ENCODE peak calls at places on chromosomes 7 and 10, in five cellular contexts. E, N, D, P and K are unnamed samples.

GRCh38 chr10:14302035-14302434 is 28.7 kb downstream of the FRMD4A start:
- DNase-seq in D (no peak), P (no peak), E (peak), N (no peak), K (no peak)

GRCh38 chr10:73914036-73914435 is 3.1 kb downstream of the PLAU start:
- DNase-seq in P (no peak), N (no peak), D (no peak), E (no peak), K (no peak)

GRCh38 chr10:2150315-2150714 is 413.0 kb upstream of the ADARB2 start:
- DNase-seq in E (no peak), N (no peak), P (no peak), D (no peak), K (no peak)

GRCh38 chr10:113709221-113709838 is 29.6 kb downstream of the CASP7 start:
- DNase-seq in N (no peak), P (no peak), E (no peak), D (no peak), K (no peak)

GRCh38 chr10:82942572-82943091 is 1067.6 kb downstream of the NRG3 start:
- DNase-seq in E (no peak), P (peak), N (no peak), D (no peak), K (no peak)

GRCh38 chr10:4330626-4331025 is 495.4 kb upstream of the AKR1E2 start:
- DNase-seq in N (no peak), D (no peak), E (no peak), P (no peak), K (no peak)

GRCh38 chr7:69814421-69814962 is 216.2 kb downstream of the AUTS2 start:
- DNase-seq in E (no peak), D (no peak), N (no peak), P (peak), K (no peak)

GRCh38 chr10:63458177-63458576 is 7.6 kb downstream of the JMJD1C start:
- DNase-seq in N (no peak), E (no peak), P (no peak), D (no peak), K (no peak)

GRCh38 chr7:140022582-140023211 is 40.1 kb downstream of the PARP12 start:
- DNase-seq in D (no peak), E (no peak), P (no peak), N (no peak), K (no peak)

GRCh38 chr7:28500143-28500542 is 87.8 kb downstream of the CREB5 start:
- DNase-seq in P (no peak), D (no peak), N (no peak), E (no peak), K (no peak)

GRCh38 chr10:5663692-5664427 is 2.5 kb downstream of the ASB13 start:
- DNase-seq in P (no peak), D (no peak), N (no peak), E (no peak), K (no peak)

GRCh38 chr7:70574970-70575799 is 556.8 kb upstream of the GALNT17 start:
- DNase-seq in D (no peak), E (no peak), P (no peak), N (no peak), K (no peak)

GRCh38 chr7:100215895-100216294 is 3.9 kb upstream of the PVRIG start:
- DNase-seq in D (no peak), P (peak), N (no peak), E (no peak), K (no peak)

GRCh38 chr7:137920637-137921473 is 74.1 kb upstream of the DGKI start:
- DNase-seq in P (no peak), E (no peak), N (no peak), D (no peak), K (no peak)
- H3K4me3 ChIP-seq in P (no peak), E (no peak), N (no peak), D (no peak), K (no peak)

GRCh38 chr7:74030861-74031260 is 2.9 kb downstream of the ELN start:
- DNase-seq in P (no peak), N (no peak), E (no peak), D (no peak), K (no peak)
- H3K4me3 ChIP-seq in P (peak), N (no peak), E (no peak), D (peak), K (no peak)

DNA sequence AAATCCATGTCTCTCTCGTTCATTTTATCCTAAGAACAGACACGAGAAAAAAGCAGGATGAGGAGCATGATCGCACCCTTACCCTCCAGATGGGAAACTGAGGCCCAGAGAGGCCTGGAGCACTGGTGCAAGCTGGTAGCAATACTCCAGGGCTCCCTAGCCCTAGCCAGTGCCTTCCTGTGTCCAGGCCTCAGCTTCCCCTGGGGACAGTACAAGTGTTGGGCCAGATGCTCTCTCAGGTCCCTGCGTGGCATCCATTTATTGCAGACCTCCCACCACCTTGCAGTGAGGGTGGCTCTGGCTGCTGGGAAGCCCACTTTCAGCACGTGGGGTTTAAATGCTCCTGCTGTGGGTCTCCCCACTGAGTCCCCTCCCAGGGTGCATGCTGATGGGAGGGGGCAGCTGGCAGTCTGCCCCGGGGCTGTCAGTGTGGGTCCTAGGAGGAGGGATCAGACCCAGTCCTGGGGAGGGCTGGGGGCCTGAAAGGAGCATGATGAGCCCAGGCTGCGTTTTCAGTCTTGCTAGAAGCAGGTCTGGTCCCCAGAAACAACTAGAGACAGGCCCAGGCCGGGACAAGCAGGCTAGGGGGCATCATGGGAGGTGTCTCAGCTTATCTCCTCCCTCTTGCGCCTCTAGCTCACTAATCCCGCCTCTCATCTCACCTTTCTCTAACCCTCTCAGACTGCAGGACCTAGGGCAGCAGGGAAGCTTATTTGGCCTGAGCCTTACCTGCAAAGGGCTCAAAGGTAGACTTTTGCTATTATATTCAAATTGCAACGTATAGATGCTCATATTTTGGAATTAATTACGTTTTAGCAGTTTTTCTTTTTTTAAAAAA is 662 bp upstream of the PPIF start:
- DNase-seq in E (no peak), N (no peak), D (no peak), P (peak), K (no peak)
- H3K4me3 ChIP-seq in E (no peak), N (peak), D (peak), P (peak), K (no peak)

GRCh38 chr10:50417906-50418697 is 166.8 kb upstream of the ASAH2 start:
- DNase-seq in P (peak), E (peak), N (peak), D (peak), K (peak)
- H3K4me3 ChIP-seq in P (peak), E (peak), N (peak), D (peak), K (peak)